ENCODE peak calls at places on chromosomes 16 and 17, in six cellular contexts. U is esophagus squamous epithelium, R is H54, P is adrenal gland, Z is transverse colon, D is tibial nerve. E is an unnamed sample.

GRCh38 chr16:79067600-79067999 is 532.9 kb downstream of the MAF start:
- DNase-seq in P (no peak), R (no peak), D (no peak), Z (no peak), U (no peak), E (no peak)

GRCh38 chr17:81429353-81429774 is 34.1 kb downstream of the BAHCC1 start:
- DNase-seq in R (peak), D (peak), U (no peak), Z (peak), P (peak), E (no peak)

GRCh38 chr17:77312061-77312684 is 171.4 kb downstream of the SEC14L1 start:
- DNase-seq in R (no peak), D (no peak), P (peak), Z (no peak), U (no peak), E (no peak)

GRCh38 chr16:13896543-13897182 is 23.3 kb upstream of the ERCC4 start:
- DNase-seq in Z (no peak), R (no peak), D (no peak), U (no peak), P (no peak), E (no peak)

GRCh38 chr16:85542548-85542927 is 70.6 kb upstream of the GSE1 start:
- DNase-seq in P (no peak), R (no peak), U (no peak), Z (no peak), D (no peak), E (no peak)

GRCh38 chr17:15444805-15445204 is 22.6 kb downstream of the CDRT4 start:
- DNase-seq in P (no peak), U (no peak), D (no peak), Z (no peak), R (no peak), E (no peak)

GRCh38 chr16:71254832-71255560 is 24.5 kb upstream of the HYDIN start:
- DNase-seq in R (no peak), U (no peak), Z (no peak), P (no peak), D (no peak), E (no peak)

GRCh38 chr16:71645450-71645849 is 19.5 kb downstream of the MARVELD3 start:
- DNase-seq in R (no peak), P (no peak), D (no peak), Z (peak), U (no peak), E (no peak)

GRCh38 chr17:28181568-28181967 is 137.4 kb upstream of the TMEM97 start:
- DNase-seq in R (no peak), P (no peak), Z (no peak), D (no peak), U (no peak), E (no peak)

GRCh38 chr17:48270896-48271295 is 159.1 kb downstream of the SKAP1 start:
- DNase-seq in Z (no peak), P (no peak), U (no peak), D (no peak), R (no peak), E (no peak)

GRCh38 chr17:42667088-42667951 is 8.2 kb downstream of the TUBG2 start:
- DNase-seq in Z (peak), U (no peak), D (no peak), R (peak), P (peak), E (no peak)

GRCh38 chr17:64736804-64737492 is 74.8 kb upstream of the SMURF2 start:
- DNase-seq in D (no peak), R (no peak), Z (peak), U (no peak), P (peak), E (no peak)

GRCh38 chr17:74042744-74043486 is 160.6 kb upstream of the RPL38 start:
- DNase-seq in P (peak), D (peak), U (no peak), R (peak), Z (no peak), E (no peak)

GRCh38 chr17:48502312-48502711 is 28.5 kb downstream of the HOXB1 start:
- DNase-seq in U (no peak), P (no peak), Z (no peak), D (no peak), R (no peak), E (no peak)

GRCh38 chr16:12188674-12189249 is 212.2 kb downstream of the SNX29 start:
- DNase-seq in Z (peak), P (no peak), D (no peak), R (no peak), U (no peak), E (no peak)

GRCh38 chr16:85249418-85249817 is 137.1 kb upstream of the CIBAR2 start:
- DNase-seq in P (no peak), D (no peak), U (no peak), R (no peak), Z (no peak), E (no peak)

GRCh38 chr16:29645699-29646187 is 17.3 kb upstream of the SPN start:
- DNase-seq in U (no peak), Z (no peak), D (no peak), P (no peak), R (no peak), E (peak)

GRCh38 chr16:89004209-89004831 is 27.3 kb upstream of the CBFA2T3 start:
- DNase-seq in P (no peak), R (no peak), D (no peak), U (no peak), Z (no peak), E (no peak)

GRCh38 chr16:61413026-61413425 is 623.2 kb downstream of the CDH8 start:
- DNase-seq in R (no peak), D (no peak), U (no peak), P (no peak), Z (no peak), E (no peak)

GRCh38 chr16:81446318-81447275 is 2.0 kb downstream of the CMIP start:
- DNase-seq in R (no peak), U (no peak), Z (peak), D (no peak), P (peak), E (peak)

GRCh38 chr17:74759243-74759801 is 10.9 kb downstream of the NHERF1 start:
- DNase-seq in R (no peak), P (no peak), D (no peak), Z (peak), U (no peak), E (peak)

GRCh38 chr17:64418506-64419339 is 28.1 kb upstream of the PECAM1 start:
- DNase-seq in R (peak), Z (no peak), D (no peak), P (no peak), U (no peak), E (no peak)

GRCh38 chr17:17186051-17186450 is 20.1 kb downstream of the PLD6 start:
- DNase-seq in R (no peak), D (no peak), Z (no peak), P (peak), U (no peak), E (no peak)

GRCh38 chr16:31052131-31052530 is 18.8 kb downstream of the STX4 start:
- DNase-seq in R (peak), D (peak), P (peak), Z (peak), U (no peak), E (no peak)

GRCh38 chr17:79925242-79925957 is 86.2 kb upstream of the CBX4 start:
- DNase-seq in P (peak), U (no peak), R (peak), Z (peak), D (no peak), E (no peak)

GRCh38 chr16:82699711-82700495 is 73.1 kb downstream of the CDH13 start:
- DNase-seq in U (no peak), P (no peak), D (peak), Z (no peak), R (peak), E (no peak)

GRCh38 chr17:18860161-18860972 is 2.4 kb downstream of the PRPSAP2 start:
- DNase-seq in U (no peak), R (no peak), Z (no peak), D (no peak), P (no peak), E (no peak)

GRCh38 chr17:28008526-28008925 is 34.0 kb upstream of the NLK start:
- DNase-seq in P (peak), Z (peak), U (no peak), D (peak), R (no peak), E (no peak)

GRCh38 chr17:76252040-76252954 is 12.0 kb upstream of the RNF157 start:
- DNase-seq in U (no peak), R (no peak), Z (peak), P (peak), D (peak), E (no peak)

GRCh38 chr17:50903604-50904521 is 37.7 kb upstream of the TOB1 start:
- DNase-seq in U (no peak), R (no peak), D (no peak), Z (no peak), P (no peak), E (no peak)

GRCh38 chr17:304461-304860 is 48.1 kb downstream of the RPH3AL start:
- DNase-seq in U (no peak), P (peak), Z (no peak), D (no peak), R (no peak), E (no peak)

GRCh38 chr16:1159973-1160772 is 7.3 kb downstream of the CACNA1H start:
- DNase-seq in R (no peak), Z (peak), U (no peak), D (no peak), P (peak), E (no peak)

DNA sequence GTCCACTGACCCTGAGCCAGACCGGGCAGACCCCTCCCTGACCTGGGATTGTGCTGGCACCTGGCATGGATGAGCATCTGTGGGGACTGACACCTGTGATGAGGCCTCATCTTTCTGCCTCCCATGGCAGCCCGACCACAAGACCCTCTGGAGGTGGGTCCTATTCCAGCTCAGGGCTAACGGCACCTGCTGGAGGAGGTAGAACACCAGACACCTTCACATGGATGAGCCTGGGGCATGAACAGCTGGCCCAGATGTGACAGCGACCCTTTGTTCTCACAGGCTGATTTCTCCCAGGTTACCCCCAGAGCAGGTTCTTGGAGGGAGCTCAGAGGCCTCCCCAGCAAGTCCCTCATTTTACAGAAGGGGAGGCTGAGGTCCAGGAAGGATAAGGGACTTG is 46.4 kb upstream of the PIK3R6 start:
- DNase-seq in U (no peak), Z (no peak), D (no peak), P (no peak), R (no peak), E (no peak)
- TF ChIP-seq POLR2A in U (no peak), Z (no peak), D (no peak), P (no peak), R (no peak), E (no peak)

GRCh38 chr17:82832411-82832810 is 7.4 kb downstream of the ZNF750 start:
- DNase-seq in Z (no peak), D (no peak), P (no peak), U (no peak), R (no peak), E (no peak)

GRCh38 chr17:82828875-82829487 is 10.8 kb downstream of the ZNF750 start:
- DNase-seq in P (no peak), U (no peak), Z (no peak), R (no peak), D (no peak), E (no peak)

GRCh38 chr17:82831818-82832200 is 8.0 kb downstream of the ZNF750 start:
- DNase-seq in R (no peak), U (no peak), P (no peak), D (no peak), Z (no peak), E (no peak)

GRCh38 chr17:82831041-82831817 is 8.6 kb downstream of the ZNF750 start:
- DNase-seq in R (no peak), D (no peak), Z (no peak), U (no peak), P (no peak), E (no peak)

DNA sequence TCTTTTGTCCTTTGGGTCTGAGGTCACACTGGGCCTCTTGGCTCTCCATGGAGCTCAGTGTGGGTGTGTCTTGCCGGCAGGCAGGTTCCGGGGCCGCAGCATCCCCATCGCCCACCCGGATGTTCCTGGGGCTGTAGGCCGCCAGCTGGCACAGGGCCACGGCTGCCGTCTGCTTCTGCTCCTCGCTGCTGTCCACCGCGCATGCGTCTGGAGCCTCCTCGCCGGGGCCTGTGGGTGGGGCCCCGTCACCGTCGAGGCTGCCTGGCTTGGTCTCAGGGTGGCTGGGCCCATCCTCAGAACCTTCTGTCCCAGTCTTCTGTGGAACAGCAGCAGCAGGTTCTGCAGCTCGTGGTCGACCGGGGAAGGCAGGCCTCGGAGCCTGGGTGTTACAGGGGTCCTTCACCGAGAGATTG is 9.6 kb downstream of the ZNF750 start:
- DNase-seq in R (no peak), D (no peak), P (no peak), Z (no peak), U (no peak), E (no peak)
- TF ChIP-seq POLR2A in R (no peak), D (no peak), P (no peak), Z (no peak), U (no peak), E (no peak)

DNA sequence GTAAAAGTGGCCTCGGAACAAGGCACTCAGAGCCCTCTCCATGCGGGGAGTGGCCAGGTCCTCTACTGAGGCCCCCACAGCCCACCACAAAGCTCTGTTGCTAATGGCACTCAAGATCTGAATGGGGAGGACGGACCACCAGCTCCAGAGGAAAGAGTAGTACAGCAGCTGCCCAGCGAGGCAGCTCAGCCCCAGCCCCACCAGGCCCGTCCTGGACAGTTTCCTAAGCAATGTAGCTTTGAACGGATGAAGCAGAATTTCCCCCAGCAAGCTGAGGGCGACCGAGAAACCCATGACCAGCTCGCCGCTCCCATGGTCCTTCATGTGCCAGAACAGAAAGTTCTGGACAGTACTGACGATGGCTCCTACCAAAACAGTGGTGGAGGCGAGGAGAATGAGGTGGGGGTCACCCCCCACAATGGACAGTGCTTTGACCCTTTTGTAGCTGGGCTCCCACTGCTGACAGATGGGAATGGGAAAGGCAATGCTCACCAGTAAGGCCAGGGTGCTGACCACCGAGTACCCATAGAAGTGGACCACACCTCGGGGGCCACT is 1.5 kb downstream of the MFSD6L start:
- DNase-seq in R (no peak), D (no peak), P (no peak), Z (no peak), U (no peak), E (no peak)
- TF ChIP-seq POLR2A in R (no peak), D (no peak), P (no peak), Z (no peak), U (no peak), E (no peak)

DNA sequence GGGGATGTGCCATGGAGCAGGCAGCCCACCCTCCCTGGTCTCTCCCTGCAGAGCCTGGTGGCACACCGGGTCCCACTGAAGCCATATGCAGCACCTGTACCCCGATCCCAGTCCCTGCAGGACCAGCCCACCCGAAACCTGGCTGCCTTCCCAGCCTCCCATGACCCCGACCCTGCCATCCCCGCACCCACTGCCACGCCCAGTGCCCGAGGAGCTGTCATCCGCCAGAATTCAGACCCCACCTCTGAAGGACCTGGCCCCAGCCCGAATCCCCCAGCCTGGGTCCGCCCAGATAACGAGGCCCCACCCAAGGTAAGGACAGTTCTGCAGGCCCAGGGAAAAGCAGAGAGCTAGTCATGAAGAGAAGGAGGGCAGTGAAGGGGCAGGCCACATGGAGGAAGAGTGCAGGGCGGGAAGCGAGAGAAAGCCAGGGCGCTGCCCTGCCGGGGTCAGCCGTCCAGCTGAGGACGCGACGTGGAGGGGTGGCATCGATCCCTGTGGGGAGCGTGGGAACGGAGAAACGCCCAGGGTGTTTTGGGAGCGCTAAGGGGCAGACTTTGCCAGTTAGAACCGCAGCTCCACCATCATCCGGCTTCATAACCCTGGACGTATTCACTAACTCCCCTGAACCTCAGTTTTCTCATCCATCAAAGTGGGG is 7.8 kb upstream of the C17orf107 start:
- DNase-seq in D (no peak), R (no peak), Z (no peak), P (no peak), U (no peak), E (no peak)
- TF ChIP-seq POLR2A in D (no peak), R (no peak), Z (no peak), P (no peak), U (no peak), E (no peak)

DNA sequence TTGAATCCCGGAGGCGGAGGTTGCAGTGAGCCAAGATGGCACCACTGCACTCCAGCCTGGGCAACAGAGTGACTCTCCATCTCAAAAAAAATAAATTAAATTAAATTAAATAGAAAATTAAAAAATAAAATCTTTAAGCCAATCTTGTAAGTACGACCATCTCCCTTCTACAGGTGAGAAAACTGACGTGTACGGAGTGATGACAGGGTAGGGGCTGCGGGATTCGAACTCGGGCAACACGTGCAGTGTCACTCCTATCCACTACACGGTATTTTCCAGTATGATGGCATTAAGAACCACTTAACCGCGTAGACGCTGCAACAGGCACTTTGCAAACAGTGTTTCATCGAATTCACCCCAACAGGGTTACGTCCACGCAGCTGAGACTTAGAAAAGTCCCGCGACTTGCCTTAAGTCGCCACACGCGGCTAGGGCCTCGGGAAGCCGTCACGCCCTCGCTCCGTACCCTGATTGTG is 691 bp downstream of the WDR59 start:
- DNase-seq in Z (no peak), P (peak), U (no peak), R (no peak), D (no peak), E (no peak)
- TF ChIP-seq POLR2A in Z (no peak), P (no peak), U (no peak), R (no peak), D (no peak), E (no peak)

GRCh38 chr17:59851431-59852375 is 41.0 kb downstream of the TUBD1 start:
- DNase-seq in D (peak), R (no peak), U (no peak), Z (peak), P (peak), E (no peak)
- TF ChIP-seq POLR2A in D (no peak), R (peak), U (no peak), Z (peak), P (no peak), E (no peak)

DNA sequence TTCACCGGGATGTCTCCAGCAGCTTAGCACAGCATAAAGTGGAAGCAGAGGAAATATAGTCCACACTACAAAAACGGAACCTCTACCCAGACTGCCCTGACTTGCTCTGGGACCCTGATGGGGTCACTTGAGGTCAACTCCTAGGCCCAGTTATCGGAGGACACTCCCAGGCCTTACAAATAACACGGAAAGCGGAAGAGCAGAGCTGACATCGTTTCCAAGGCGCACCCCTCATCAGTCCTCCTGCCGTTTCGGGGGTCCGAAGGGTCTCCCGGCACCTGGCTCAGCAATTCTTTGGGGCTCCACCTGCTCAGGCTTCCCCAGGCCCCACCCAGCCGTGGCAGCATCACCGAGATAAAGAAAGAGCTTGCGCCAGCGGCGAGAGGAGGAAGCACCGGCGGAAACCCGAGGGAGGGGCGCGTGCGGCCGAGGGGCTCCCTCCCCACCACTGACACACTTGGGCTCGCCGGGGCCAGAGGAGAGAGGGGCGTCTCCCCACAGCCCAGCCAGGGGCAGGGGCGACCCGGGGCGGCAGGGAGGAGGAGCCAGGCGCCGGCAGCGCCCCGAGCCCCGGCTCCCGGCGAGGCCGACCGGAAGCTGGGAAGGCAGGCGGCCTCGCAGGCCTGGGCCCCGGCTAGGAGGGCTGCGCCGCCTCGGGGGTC is 727 bp downstream of the CORO7 start:
- DNase-seq in R (no peak), U (no peak), P (peak), Z (peak), D (peak), E (no peak)
- TF ChIP-seq POLR2A in R (no peak), U (no peak), P (no peak), Z (peak), D (peak), E (no peak)

GRCh38 chr17:45244725-45245656 is 16.9 kb downstream of the SPATA32 start:
- DNase-seq in Z (no peak), D (no peak), U (no peak), R (no peak), P (no peak), E (no peak)
- TF ChIP-seq POLR2A in Z (no peak), D (no peak), U (no peak), R (no peak), P (no peak), E (no peak)